ENCODE peak calls at places on chromosome 11, in five cellular contexts. A, W, M, Z and H are unnamed samples.

GRCh38 chr11:8083088-8083395 is 2.0 kb downstream of the TUB start:
- DNase-seq in M (no peak), A (no peak), W (no peak), Z (no peak), H (no peak)

GRCh38 chr11:113048820-113049555 is 87.8 kb downstream of the NCAM1 start:
- DNase-seq in W (no peak), A (no peak), M (no peak), Z (no peak), H (no peak)

GRCh38 chr11:10322830-10323792 is 18.2 kb downstream of the ADM start:
- DNase-seq in W (peak), A (peak), M (no peak), Z (peak), H (peak)

GRCh38 chr11:70711095-70711910 is 313.0 kb downstream of the CTTN start:
- DNase-seq in Z (no peak), W (no peak), M (no peak), A (no peak), H (no peak)

GRCh38 chr11:93570759-93571413 is 27.7 kb upstream of the SMCO4 start:
- DNase-seq in W (no peak), M (no peak), A (no peak), Z (peak), H (no peak)

GRCh38 chr11:75673977-75674582 is 5.2 kb upstream of the MAP6 start:
- DNase-seq in W (no peak), M (no peak), Z (no peak), A (no peak), H (no peak)

GRCh38 chr11:15248749-15249148 is 134.0 kb downstream of the INSC start:
- DNase-seq in Z (no peak), W (no peak), M (no peak), A (no peak), H (no peak)

GRCh38 chr11:46826310-46827044 is 19.6 kb downstream of the CKAP5 start:
- DNase-seq in W (peak), A (no peak), M (no peak), Z (peak), H (no peak)

GRCh38 chr11:134342572-134343340 is 11.0 kb downstream of the GLB1L2 start:
- DNase-seq in A (no peak), W (peak), Z (peak), M (no peak), H (no peak)

GRCh38 chr11:665707-666281 is 28.7 kb downstream of the DRD4 start:
- DNase-seq in A (no peak), Z (peak), M (no peak), W (peak), H (no peak)

GRCh38 chr11:118318112-118319030 is 13.8 kb downstream of the CD3E start:
- DNase-seq in M (no peak), A (no peak), Z (no peak), W (no peak), H (no peak)

GRCh38 chr11:133898031-133898769 is 52.9 kb upstream of the SPATA19 start:
- DNase-seq in W (peak), Z (no peak), M (no peak), A (no peak), H (no peak)

GRCh38 chr11:98365185-98365584 is 655.6 kb upstream of the CNTN5 start:
- DNase-seq in A (no peak), M (no peak), W (no peak), Z (no peak), H (no peak)

GRCh38 chr11:35549787-35550186 is 24.4 kb upstream of the PAMR1 start:
- DNase-seq in Z (no peak), M (no peak), W (no peak), A (no peak), H (no peak)

GRCh38 chr11:73389134-73389525 is 12.9 kb downstream of the RELT start:
- DNase-seq in M (no peak), W (no peak), Z (no peak), A (no peak), H (no peak)

GRCh38 chr11:69884286-69884685 is 65.1 kb upstream of the FGF3 start:
- DNase-seq in Z (no peak), W (no peak), M (no peak), A (no peak), H (no peak)

GRCh38 chr11:126147268-126148111 is 64.0 kb downstream of the RPUSD4 start:
- DNase-seq in M (no peak), A (no peak), W (peak), Z (no peak), H (no peak)

GRCh38 chr11:69215784-69216415 is 60.2 kb downstream of the SMIM38 start:
- DNase-seq in W (no peak), Z (peak), M (no peak), A (no peak), H (no peak)

GRCh38 chr11:86119062-86119461 is 50.2 kb upstream of the PICALM start:
- DNase-seq in W (peak), M (no peak), A (no peak), Z (no peak), H (no peak)

GRCh38 chr11:86658534-86658933 is 13.9 kb downstream of the ME3 start:
- DNase-seq in A (no peak), M (no peak), W (no peak), Z (no peak), H (no peak)

GRCh38 chr11:92226331-92227232 is 2.0 kb downstream of the FAT3 start:
- DNase-seq in M (no peak), W (no peak), Z (no peak), A (no peak), H (no peak)

GRCh38 chr11:6321961-6322362 is 1.7 kb upstream of the CAVIN3 start:
- DNase-seq in M (no peak), Z (no peak), W (no peak), A (no peak), H (peak)

GRCh38 chr11:75697906-75698563 is 19.6 kb upstream of the MOGAT2 start:
- DNase-seq in M (no peak), Z (no peak), W (no peak), A (no peak), H (no peak)

GRCh38 chr11:119671048-119671447 is 58.0 kb downstream of the NECTIN1 start:
- DNase-seq in M (no peak), W (peak), A (no peak), Z (no peak), H (no peak)

GRCh38 chr11:61294717-61295595 is at the start of gene VWCE:
- DNase-seq in W (peak), Z (peak), A (peak), M (no peak), H (no peak)

GRCh38 chr11:14451825-14452224 is 47.8 kb downstream of the COPB1 start:
- DNase-seq in A (no peak), M (no peak), Z (no peak), W (no peak), H (no peak)

GRCh38 chr11:14288189-14288935 is 70.6 kb downstream of the RRAS2 start:
- DNase-seq in W (no peak), Z (peak), M (no peak), A (no peak), H (no peak)

GRCh38 chr11:113546757-113547507 is 71.7 kb upstream of the DRD2 start:
- DNase-seq in M (no peak), A (no peak), Z (no peak), W (no peak), H (no peak)

GRCh38 chr11:14413307-14414072 is 54.5 kb upstream of the RRAS2 start:
- DNase-seq in A (no peak), W (peak), M (no peak), Z (no peak), H (no peak)

GRCh38 chr11:95092549-95093324 is 3.1 kb downstream of the ENDOD1 start:
- DNase-seq in Z (no peak), A (no peak), M (no peak), W (no peak), H (peak)

GRCh38 chr11:36034572-36035331 is 90.9 kb downstream of the LDLRAD3 start:
- DNase-seq in Z (no peak), M (no peak), A (no peak), W (no peak), H (no peak)

GRCh38 chr11:114027396-114027795 is 32.1 kb upstream of the ZBTB16 start:
- DNase-seq in M (no peak), W (peak), A (no peak), Z (no peak), H (no peak)

GRCh38 chr11:2693271-2693833 is 6.4 kb downstream of the KCNQ1OT1 start:
- DNase-seq in Z (no peak), A (no peak), W (peak), M (no peak), H (no peak)
- TF ChIP-seq POLR2AphosphoS5 in Z (no peak), A (no peak), W (no peak), M (no peak), H (no peak)

GRCh38 chr11:2173150-2173693 is 1.6 kb upstream of the TH start:
- DNase-seq in A (no peak), M (no peak), W (no peak), Z (no peak), H (no peak)
- TF ChIP-seq CTCF in A (no peak), M (peak), W (no peak), Z (no peak), H (peak)

GRCh38 chr11:131893103-131893502 is 522.7 kb downstream of the NTM start:
- DNase-seq in W (no peak), M (peak), Z (no peak), A (no peak), H (no peak)
- TF ChIP-seq POLR2AphosphoS5 in W (no peak), M (no peak), Z (no peak), A (no peak), H (no peak)

GRCh38 chr11:66543263-66544107 is 2.4 kb downstream of the ZDHHC24 start:
- DNase-seq in W (no peak), Z (no peak), A (no peak), M (peak), H (no peak)
- TF ChIP-seq CTCF in W (peak), Z (peak), A (no peak), M (peak), H (no peak)

DNA sequence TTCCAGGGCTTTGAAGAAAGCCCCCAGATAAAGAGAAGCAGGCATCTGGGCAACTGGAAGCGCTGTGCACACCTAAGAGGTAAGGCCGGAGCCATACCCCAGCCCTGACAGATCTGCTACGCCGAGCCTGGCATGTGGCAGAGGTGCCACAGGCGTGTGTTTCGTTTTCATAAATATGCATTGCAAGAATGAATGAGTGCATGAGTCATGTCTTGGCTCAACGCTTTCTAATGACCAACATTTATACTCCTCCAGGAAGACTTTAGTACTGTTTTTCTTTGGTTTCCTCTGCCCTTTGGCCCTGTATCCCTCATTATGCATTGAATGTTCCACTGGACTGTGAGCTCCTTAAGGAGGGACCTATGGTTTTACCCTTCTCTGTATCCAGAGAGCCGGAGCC is 38.7 kb upstream of the CSNK2A3 start:
- DNase-seq in M (no peak), A (no peak), W (no peak), Z (no peak), H (peak)
- TF ChIP-seq POLR2AphosphoS5 in M (no peak), A (no peak), W (peak), Z (no peak), H (no peak)